ENCODE peak calls at places on chromosomes 12 and 14, in four cellular contexts. V is WERI-Rb-1; T is psoas muscle; M is CD4-positive, CD25-positive, alpha-beta regulatory T cell. B is an unnamed sample.

GRCh38 chr12:62711626-62712305 is 223.2 kb downstream of the PPM1H start:
- DNase-seq in V (no peak), T (no peak), M (no peak), B (no peak)

GRCh38 chr14:21852061-21852664 is 178.5 kb upstream of the OR4E1 start:
- DNase-seq in V (peak; percentile 19), T (no peak), M (peak; percentile 49), B (peak; percentile 68)

GRCh38 chr14:93994919-93995682 is 2.0 kb upstream of the CCDC197 start:
- DNase-seq in V (no peak), T (peak; percentile 80), M (no peak), B (no peak)

GRCh38 chr14:90624228-90624627 is 192.0 kb downstream of the TTC7B start:
- DNase-seq in V (no peak), T (peak; percentile 71), M (no peak), B (no peak)

GRCh38 chr14:89936654-89937185 is 17.8 kb downstream of the EFCAB11 start:
- DNase-seq in V (no peak), T (no peak), M (no peak), B (no peak)

GRCh38 chr14:23366163-23366921 is 1.4 kb upstream of the EFS start:
- DNase-seq in V (peak; percentile 96), T (peak; percentile 72), M (no peak), B (no peak)

GRCh38 chr14:76084374-76084773 is 67.3 kb upstream of the GPATCH2L start:
- DNase-seq in V (no peak), T (no peak), M (no peak), B (no peak)

GRCh38 chr12:39372929-39373328 is 70.0 kb downstream of the KIF21A start:
- DNase-seq in V (no peak), T (no peak), M (no peak), B (peak; percentile 11)

GRCh38 chr14:103070971-103071542 is 13.0 kb upstream of the LBHD2 start:
- DNase-seq in V (no peak), T (no peak), M (no peak), B (no peak)

GRCh38 chr12:15329891-15330290 is 7.6 kb downstream of the PTPRO start:
- DNase-seq in V (no peak), T (no peak), M (no peak), B (no peak)

DNA sequence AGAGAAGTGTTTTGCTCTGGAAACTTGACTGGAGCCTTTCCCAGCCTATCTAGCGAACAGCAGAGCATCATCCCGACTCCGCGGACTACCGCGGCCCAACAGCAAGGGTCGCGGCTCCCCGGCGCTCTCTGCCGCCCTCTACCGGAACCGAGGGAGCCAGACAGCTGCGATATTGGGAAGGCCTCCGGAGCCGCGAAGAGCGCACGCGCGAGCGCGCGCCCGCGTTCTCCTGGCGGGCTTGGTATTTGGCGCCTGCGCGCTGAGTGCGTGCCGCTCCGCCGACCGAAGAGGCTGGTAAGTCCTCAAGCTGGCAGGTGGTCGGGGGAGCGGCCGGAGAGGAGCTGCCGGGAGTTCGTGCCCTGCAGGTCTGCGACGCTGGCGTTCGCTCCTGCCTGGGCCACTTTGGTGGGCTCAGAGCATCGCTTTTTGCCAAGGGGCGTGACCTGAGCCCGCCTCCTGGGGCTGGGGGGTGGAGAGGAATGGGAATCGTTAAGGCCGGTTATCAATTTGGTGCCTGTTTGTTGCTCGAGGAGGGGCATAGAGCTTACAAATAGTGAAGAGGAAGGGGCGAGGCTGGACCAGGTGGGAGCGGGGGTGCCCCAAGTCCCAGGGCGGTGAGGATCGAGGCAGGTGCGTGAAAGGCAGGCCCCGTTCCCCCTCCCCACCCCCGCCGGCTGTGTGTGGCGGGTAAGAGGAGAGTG is at the start of gene TMEM106C:
- DNase-seq in V (peak; percentile 94), T (peak; percentile 91), M (peak; percentile 87), B (peak; percentile 91)
- H3K27ac ChIP-seq in V (peak within 1 kb of the TSS; percentile 71), T (peak within 1 kb of the TSS; percentile 54), M (peak within 1 kb of the TSS; percentile 62), B (peak within 1 kb of the TSS; percentile 62)

GRCh38 chr14:106210650-106211049 is 684.3 kb downstream of the TMEM121 start:
- DNase-seq in V (no peak), T (no peak), M (no peak), B (no peak)
- H3K9me3 ChIP-seq in V (no peaks in the 10 kb centered on the region), T (no peaks in the 10 kb centered on the region), M (no peaks in the 10 kb centered on the region), B (no peaks in the 10 kb centered on the region)

GRCh38 chr12:132719141-132719953 is 8.7 kb downstream of the PGAM5 start:
- DNase-seq in V (no peak), T (no peak), M (no peak), B (no peak)
- H3K27ac ChIP-seq in V (no peak overlapping the region), T (no peak overlapping the region), M (no peak overlapping the region), B (no peak overlapping the region)

GRCh38 chr12:34188974-34189373 is 166.7 kb downstream of the ALG10 start:
- DNase-seq in V (no peak), T (no peak), M (no peak), B (no peak)

GRCh38 chr12:34186492-34186891 is 164.2 kb downstream of the ALG10 start:
- DNase-seq in V (no peak), T (no peak), M (no peak), B (no peak)

GRCh38 chr12:34190054-34190453 is 167.8 kb downstream of the ALG10 start:
- DNase-seq in V (no peak), T (no peak), M (no peak), B (no peak)
- H3K9me3 ChIP-seq in V (no peaks in the 10 kb centered on the region), T (no peaks in the 10 kb centered on the region), M (no peaks in the 10 kb centered on the region), B (no peaks in the 10 kb centered on the region)

GRCh38 chr14:51081209-51081608 is 13.7 kb downstream of the TRIM9 start:
- DNase-seq in V (no peak), T (no peak), M (no peak), B (no peak)

GRCh38 chr14:51079489-51079888 is 15.4 kb downstream of the TRIM9 start:
- DNase-seq in V (no peak), T (no peak), M (no peak), B (no peak)

GRCh38 chr14:51082394-51082793 is 12.5 kb downstream of the TRIM9 start:
- DNase-seq in V (no peak), T (no peak), M (no peak), B (no peak)

GRCh38 chr14:51080622-51081021 is 14.3 kb downstream of the TRIM9 start:
- DNase-seq in V (no peak), T (no peak), M (no peak), B (no peak)

DNA sequence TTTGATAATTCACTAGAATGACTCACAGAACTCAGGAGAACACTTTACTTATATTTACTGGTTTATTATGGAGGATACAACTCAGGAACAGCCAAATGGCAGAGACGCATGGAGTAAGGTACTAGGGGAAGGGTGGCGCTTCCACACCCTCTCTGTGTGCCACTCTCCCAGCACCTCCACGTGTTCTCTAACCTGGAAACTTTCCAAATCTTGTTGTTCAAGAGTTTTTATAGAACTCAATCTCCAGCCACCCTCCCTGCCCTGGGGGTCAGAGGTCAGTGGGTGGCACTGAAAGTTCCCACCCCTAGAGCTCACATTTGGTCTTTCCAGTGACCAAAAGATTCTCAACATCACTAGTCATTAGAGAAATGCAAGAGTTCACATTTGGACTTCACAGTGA is 13.2 kb downstream of the TRIM9 start:
- DNase-seq in V (no peak), T (no peak), M (no peak), B (no peak)
- H3K27ac ChIP-seq in V (no peak overlapping the region), T (no peak overlapping the region), M (no peak overlapping the region), B (no peak overlapping the region)